ENCODE peak calls at places on chromosome 5, in seven cellular contexts. J is GM12878, H is transverse colon, D is K562, W is lower leg skin, I is NB4, K is stomach. Y is an unnamed sample.

GRCh38 chr5:150068472-150068871 is 17.9 kb downstream of the CSF1R start:
- DNase-seq in J (no peak), H (no peak), D (no peak), W (no peak), I (peak), K (peak), Y (no peak)

GRCh38 chr5:2725957-2726356 is 25.5 kb downstream of the IRX2 start:
- DNase-seq in J (no peak), H (no peak), D (no peak), W (no peak), I (no peak), K (no peak), Y (no peak)

GRCh38 chr5:172866802-172867748 is 33.0 kb downstream of the ERGIC1 start:
- DNase-seq in J (no peak), H (no peak), D (no peak), W (no peak), I (no peak), K (peak), Y (no peak)

GRCh38 chr5:107235167-107235566 is 435.6 kb downstream of the EFNA5 start:
- DNase-seq in J (no peak), H (no peak), D (no peak), W (no peak), I (no peak), K (no peak), Y (no peak)

GRCh38 chr5:127957183-127957582 is 126.4 kb upstream of the SLC12A2 start:
- DNase-seq in J (no peak), H (peak), D (no peak), W (no peak), I (no peak), K (no peak), Y (peak)

GRCh38 chr5:14405267-14405666 is 176.3 kb upstream of the OTULINL start:
- DNase-seq in J (no peak), H (no peak), D (peak), W (no peak), I (peak), K (no peak), Y (no peak)

GRCh38 chr5:31993182-31993961 is 180.7 kb downstream of the GOLPH3 start:
- DNase-seq in J (no peak), H (no peak), D (no peak), W (no peak), I (no peak), K (no peak), Y (no peak)

GRCh38 chr5:6377121-6377520 is 1.2 kb downstream of the MED10 start:
- DNase-seq in J (no peak), H (no peak), D (no peak), W (no peak), I (no peak), K (no peak), Y (no peak)

GRCh38 chr5:115555084-115555633 is 10.6 kb upstream of the FEM1C start:
- DNase-seq in J (no peak), H (no peak), D (no peak), W (no peak), I (no peak), K (no peak), Y (no peak)

GRCh38 chr5:126101901-126102300 is 321.3 kb upstream of the GRAMD2B start:
- DNase-seq in J (no peak), H (no peak), D (no peak), W (no peak), I (no peak), K (no peak), Y (no peak)

GRCh38 chr5:67268233-67269011 is 71.8 kb upstream of the CD180 start:
- DNase-seq in J (no peak), H (peak), D (no peak), W (peak), I (no peak), K (peak), Y (peak)

GRCh38 chr5:164324239-164324638 is 818.8 kb downstream of the MAT2B start:
- DNase-seq in J (no peak), H (no peak), D (no peak), W (no peak), I (no peak), K (no peak), Y (no peak)

GRCh38 chr5:109740329-109740728 is 50.6 kb downstream of the MAN2A1 start:
- DNase-seq in J (peak), H (no peak), D (no peak), W (no peak), I (no peak), K (peak), Y (no peak)

DNA sequence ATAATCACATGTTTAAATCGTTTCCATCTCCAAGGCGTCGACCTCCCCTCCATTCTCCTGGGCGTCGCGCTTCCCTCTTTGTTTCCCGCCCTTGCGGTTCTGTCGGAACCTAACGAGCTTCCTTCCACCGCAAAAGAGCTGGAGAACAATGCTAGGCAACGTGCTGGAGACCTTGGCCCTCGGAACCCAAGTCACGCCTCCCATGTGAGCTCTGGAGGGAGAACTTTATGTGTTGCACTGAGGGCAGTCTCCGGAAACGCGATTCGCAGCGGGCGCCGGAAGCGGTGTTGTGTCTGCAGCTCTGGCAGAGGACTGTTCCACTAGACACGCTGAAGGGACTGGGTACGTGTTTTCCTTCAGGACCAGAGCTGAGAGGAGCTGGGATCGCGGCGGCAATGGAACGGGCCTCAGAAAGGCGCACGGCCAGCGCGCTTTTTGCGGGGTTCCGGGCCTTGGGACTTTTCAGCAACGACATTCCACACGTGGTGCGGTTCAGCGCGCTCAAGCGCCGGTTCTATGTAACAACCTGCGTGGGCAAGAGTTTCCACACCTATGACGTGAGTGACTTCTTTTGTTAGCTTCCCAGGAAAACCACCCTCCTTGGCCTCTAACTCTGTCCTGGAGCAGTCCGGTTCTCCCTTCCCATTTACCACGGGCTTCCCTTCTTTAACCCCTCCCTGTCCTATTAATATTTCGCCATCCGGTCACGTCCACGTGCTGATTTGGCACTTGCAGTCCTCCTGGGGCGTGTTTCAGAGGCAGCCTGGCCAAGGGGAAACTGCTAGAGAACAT is at the start of gene WDR36:
- DNase-seq in J (peak), H (peak), D (peak), W (peak), I (peak), K (peak), Y (peak)
- TF ChIP-seq POLR2A in J (peak), H (no peak), D (peak), W (no peak), I (peak), K (no peak), Y (peak)

GRCh38 chr5:9544502-9545300 is 1.2 kb downstream of the SEMA5A start:
- DNase-seq in J (no peak), H (peak), D (peak), W (peak), I (peak), K (peak), Y (peak)
- TF ChIP-seq POLR2A in J (no peak), H (peak), D (no peak), W (no peak), I (no peak), K (no peak), Y (peak)

DNA sequence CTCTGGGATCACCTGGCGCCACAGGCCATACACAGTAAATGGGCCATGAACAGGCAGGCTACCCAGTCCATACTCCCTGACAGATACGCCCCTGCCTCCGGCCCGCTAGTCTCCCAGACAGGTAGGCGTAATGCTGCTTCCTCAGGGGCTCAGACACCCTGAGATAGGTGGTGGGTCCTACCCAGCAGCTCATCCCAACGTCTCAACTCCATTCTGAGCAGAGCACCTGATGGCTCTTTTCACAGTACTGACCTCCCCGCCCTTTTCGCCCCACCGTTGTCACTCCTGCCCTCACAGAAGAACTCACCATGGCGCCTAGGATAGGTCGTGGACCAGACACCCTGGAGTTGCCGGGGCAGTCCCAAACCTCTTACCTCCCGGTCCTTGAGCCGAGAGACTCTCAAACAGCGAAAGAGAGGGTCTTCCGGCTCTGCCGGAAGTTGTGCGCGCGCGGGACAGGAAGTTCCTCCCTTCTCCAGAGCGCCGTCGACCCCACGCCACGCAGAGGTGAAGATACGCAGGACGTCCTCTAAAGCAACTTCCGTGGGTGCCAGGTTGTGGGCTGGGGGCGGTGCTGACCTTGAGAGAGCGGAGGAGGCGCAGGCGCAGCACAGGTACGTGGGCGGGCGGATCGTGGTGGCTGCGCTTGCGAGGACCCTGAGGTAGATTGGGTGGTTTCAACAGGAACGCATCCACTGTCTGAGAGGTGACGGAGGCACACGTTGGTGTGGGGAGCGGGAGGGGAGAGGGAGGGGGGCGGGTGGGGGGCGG is at the start of gene TMEM161B:
- DNase-seq in J (peak), H (peak), D (peak), W (peak), I (peak), K (peak), Y (peak)
- TF ChIP-seq POLR2A in J (peak), H (peak), D (peak), W (no peak), I (peak), K (peak), Y (peak)

DNA sequence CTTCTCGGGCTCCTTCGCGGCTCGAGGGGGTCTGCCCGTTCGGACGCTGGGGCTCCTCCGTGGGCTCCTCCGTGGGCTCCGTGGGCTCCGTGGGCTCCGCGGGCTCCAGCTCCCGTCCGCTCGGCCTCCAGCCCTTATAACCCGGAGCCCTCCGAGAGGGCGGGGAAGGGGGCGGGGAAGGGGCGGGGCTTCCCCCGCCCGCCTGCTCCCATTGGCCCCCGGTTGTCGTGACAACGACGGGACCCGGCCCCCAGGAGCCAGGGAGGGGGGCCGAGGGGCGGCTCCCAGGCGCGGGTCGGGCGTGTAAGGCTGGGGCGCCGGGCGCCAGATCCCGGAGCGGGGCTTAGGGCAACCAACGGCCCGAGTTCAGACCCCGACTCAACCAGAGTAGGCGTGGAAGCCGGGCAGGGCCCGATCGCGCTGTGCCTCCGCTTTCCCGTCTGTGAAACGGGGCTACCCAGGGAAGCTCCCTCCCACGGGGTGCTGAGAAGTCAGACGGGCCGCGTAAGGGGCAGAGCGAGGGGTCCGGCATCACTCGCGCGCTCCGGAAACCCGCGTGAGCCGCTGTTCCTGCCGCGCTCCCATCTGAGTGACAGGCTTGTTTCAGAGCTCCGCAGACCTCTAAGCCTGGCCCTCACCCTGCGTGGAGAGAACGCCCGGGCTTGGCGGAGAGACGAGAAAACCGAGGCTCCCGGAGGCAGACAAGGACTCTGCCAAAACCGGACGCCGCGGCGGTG is at the start of gene GFPT2:
- DNase-seq in J (no peak), H (peak), D (peak), W (peak), I (no peak), K (peak), Y (peak)
- TF ChIP-seq POLR2A in J (no peak), H (no peak), D (no peak), W (no peak), I (no peak), K (no peak), Y (peak)

DNA sequence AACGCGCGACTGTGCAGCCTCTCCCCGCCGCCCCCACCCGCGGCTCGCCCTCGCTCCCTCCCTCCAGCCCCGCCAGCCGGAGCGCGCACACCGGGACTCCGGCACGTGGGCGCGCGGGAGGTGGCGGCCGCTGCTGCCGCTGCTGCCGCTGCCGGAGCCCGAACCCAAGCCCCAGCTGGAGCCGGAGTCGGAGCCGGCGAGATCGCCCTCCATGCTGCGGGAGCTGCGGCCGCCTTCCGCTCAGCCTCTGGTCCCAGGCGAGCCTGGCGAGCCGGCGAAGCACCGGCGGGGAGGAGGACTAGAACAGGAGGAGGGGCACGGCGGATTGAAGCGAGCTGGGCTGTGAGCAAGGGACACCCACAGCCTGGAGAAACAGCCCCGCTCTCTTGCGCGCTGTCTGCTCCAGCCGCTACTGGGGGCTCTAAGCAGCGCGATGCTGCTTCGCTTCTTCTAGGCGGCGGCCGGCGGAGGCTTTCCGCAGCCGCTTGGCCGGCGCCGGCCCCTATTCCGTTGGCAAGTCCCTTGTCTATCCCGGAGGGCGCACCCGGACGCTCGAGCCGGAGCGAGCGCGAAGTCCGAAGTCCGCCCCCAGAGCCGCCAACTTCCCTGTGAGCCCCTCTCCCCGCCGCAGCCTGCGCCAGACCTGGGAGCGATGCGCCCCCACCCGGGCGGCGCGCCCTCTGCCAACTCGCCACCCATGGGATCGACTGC is 598.7 kb upstream of the SGCD start:
- DNase-seq in J (no peak), H (peak), D (no peak), W (no peak), I (no peak), K (peak), Y (no peak)
- TF ChIP-seq POLR2A in J (no peak), H (no peak), D (no peak), W (no peak), I (no peak), K (no peak), Y (no peak)

DNA sequence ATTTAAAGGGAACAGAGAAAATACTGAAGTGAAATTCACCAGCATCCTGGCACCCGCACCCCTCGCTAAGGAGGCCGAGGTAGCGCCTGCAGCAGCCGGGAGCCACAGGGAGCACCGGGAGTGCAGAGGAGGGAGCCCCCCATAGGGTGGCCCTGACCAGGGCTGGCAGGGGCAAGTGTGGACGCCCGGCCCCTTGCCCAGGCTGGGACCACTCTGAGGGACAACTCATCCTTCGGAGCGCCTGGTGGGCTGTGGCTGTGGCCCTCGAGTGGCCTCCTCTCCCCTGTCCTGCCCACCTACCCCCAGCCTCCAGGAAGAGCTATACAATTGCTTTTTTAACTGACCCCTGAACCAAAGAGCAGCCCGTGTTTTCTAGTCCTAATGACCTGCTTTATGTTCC is 47.0 kb downstream of the PLEKHG4B start:
- DNase-seq in J (no peak), H (no peak), D (no peak), W (no peak), I (no peak), K (no peak), Y (no peak)
- TF ChIP-seq POLR2A in J (no peak), H (no peak), D (no peak), W (no peak), I (no peak), K (no peak), Y (no peak)

DNA sequence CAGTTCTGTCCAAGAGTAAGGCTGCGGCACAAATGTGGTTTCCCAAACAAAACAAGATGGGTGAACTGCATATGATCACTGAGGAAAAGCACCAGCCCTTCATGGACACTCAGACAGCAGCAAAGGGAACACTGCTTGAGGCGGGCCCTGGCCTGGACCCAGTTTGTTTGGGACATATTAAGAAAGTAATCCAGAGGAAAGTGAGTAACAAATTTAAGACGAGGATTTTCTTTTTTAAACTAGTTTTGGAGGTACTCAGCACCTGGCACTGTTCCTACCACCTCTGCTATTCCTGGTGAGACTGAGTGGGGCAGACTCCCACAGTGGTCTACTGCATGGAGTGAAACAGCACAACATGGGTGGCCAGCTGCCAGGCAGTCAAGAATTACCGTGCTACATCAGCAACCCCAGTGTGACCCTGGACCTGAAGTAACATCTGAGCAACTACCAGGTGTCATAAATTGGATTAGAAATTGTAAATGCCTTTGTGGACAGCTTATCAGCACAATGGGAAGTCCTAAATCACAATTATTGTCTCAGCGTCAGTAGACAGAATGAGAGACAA is 28.5 kb downstream of the P4HA2 start:
- DNase-seq in J (no peak), H (no peak), D (no peak), W (no peak), I (no peak), K (no peak), Y (no peak)
- TF ChIP-seq POLR2A in J (no peak), H (no peak), D (no peak), W (no peak), I (no peak), K (no peak), Y (no peak)

DNA sequence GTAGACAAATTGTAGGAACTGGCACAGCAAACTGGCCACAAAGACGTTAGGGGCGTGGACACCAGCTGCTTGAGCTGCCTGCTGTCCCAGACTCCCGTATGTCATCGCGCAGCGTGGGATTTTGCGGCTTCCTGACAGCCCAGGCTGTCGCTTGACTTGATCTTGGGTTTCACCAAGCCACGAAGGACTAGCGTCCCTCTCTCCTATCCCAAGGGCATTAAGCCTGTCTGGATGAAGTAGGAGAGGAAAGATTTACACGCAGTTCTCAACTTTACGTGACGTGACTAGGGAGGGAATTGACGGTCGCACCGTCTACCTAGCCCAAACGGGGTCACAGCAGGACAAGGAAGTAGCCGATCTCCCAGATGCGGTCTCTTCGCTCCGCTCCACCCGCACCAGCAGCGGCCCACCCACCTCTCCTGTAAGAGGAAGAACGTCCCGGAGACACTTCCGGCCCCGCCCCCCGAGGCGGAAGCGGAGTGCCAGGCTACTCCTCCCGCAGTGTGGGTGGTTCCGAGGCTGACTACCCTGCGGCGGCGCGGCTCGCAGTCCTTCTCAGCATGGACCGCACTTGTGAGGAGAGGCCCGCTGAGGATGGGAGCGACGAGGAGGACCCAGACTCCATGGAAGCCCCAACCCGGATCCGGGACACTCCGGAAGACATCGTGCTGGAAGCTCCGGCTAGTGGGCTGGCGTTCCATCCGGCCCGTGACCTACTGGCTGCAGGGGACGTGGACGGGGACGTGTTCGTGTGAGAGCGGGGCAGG is at the start of gene WDR55:
- DNase-seq in J (peak), H (peak), D (peak), W (peak), I (peak), K (peak), Y (peak)
- TF ChIP-seq POLR2A in J (peak), H (peak), D (peak), W (no peak), I (peak), K (peak), Y (peak)